ENCODE peak calls at places on chromosomes 11 and 22, in five cellular contexts. One of them, this sample, is unnamed.

GRCh38 chr22:25364281-25364680 is 144.8 kb downstream of the CRYBB2 start:
- DNase-seq in AG04449: no peak
- DNase-seq in amygdala: no peak
- DNase-seq in HTR-8/SVneo: no peak
- DNase-seq in left ventricle myocardium superior: peak; percentile 21
- DNase-seq in this sample: no peak

GRCh38 chr11:2722955-2723354 is 23.2 kb upstream of the KCNQ1OT1 start:
- DNase-seq in AG04449: no peak
- DNase-seq in amygdala: no peak
- DNase-seq in HTR-8/SVneo: no peak
- DNase-seq in left ventricle myocardium superior: no peak
- DNase-seq in this sample: no peak

GRCh38 chr22:38935023-38935422 is 22.4 kb upstream of the APOBEC3A start:
- DNase-seq in AG04449: no peak
- DNase-seq in amygdala: no peak
- DNase-seq in HTR-8/SVneo: no peak
- DNase-seq in left ventricle myocardium superior: peak; percentile 94
- DNase-seq in this sample: peak; percentile 25

GRCh38 chr11:12110714-12111481 is 508 bp downstream of the MICAL2 start:
- DNase-seq in AG04449: no peak
- DNase-seq in amygdala: no peak
- DNase-seq in HTR-8/SVneo: no peak
- DNase-seq in left ventricle myocardium superior: peak; percentile 60
- DNase-seq in this sample: no peak

GRCh38 chr11:129804012-129804411 is 11.6 kb upstream of the TMEM45B start:
- DNase-seq in AG04449: no peak
- DNase-seq in amygdala: no peak
- DNase-seq in HTR-8/SVneo: no peak
- DNase-seq in left ventricle myocardium superior: no peak
- DNase-seq in this sample: no peak

GRCh38 chr11:127070808-127071207 is 70.2 kb upstream of the KIRREL3 start:
- DNase-seq in AG04449: no peak
- DNase-seq in amygdala: no peak
- DNase-seq in HTR-8/SVneo: no peak
- DNase-seq in left ventricle myocardium superior: no peak
- DNase-seq in this sample: no peak

GRCh38 chr22:45771711-45772110 is 100.1 kb downstream of the ATXN10 start:
- DNase-seq in AG04449: no peak
- DNase-seq in amygdala: no peak
- DNase-seq in HTR-8/SVneo: no peak
- DNase-seq in left ventricle myocardium superior: no peak
- DNase-seq in this sample: no peak

GRCh38 chr11:128207861-128208321 is 379.5 kb downstream of the ETS1 start:
- DNase-seq in AG04449: peak; percentile 82
- DNase-seq in amygdala: no peak
- DNase-seq in HTR-8/SVneo: peak; percentile 30
- DNase-seq in left ventricle myocardium superior: no peak
- DNase-seq in this sample: no peak

GRCh38 chr22:24231706-24232105 is 13.2 kb downstream of the GGT5 start:
- DNase-seq in AG04449: no peak
- DNase-seq in amygdala: no peak
- DNase-seq in HTR-8/SVneo: no peak
- DNase-seq in left ventricle myocardium superior: no peak
- DNase-seq in this sample: no peak

This sample was measured in NCI-H1694 treated with DMSO at 0.1 percent for 48 hours.